ENCODE peak calls at places on chromosomes 13 and 19, in four cellular contexts. V, H, L and K are unnamed samples.

GRCh38 chr13:21616880-21617279 is 12.9 kb upstream of the MICU2 start:
- ATAC-seq in V (peak), H (no peak), L (no peak), K (no peak)

GRCh38 chr19:37914908-37915307 is 7.9 kb downstream of the SIPA1L3 start:
- ATAC-seq in V (no peak), H (no peak), L (peak), K (no peak)

GRCh38 chr13:43986395-43986794 is 106.7 kb downstream of the LACC1 start:
- ATAC-seq in V (no peak), H (no peak), L (no peak), K (no peak)

GRCh38 chr13:46529509-46529908 is 23.5 kb upstream of the LRCH1 start:
- ATAC-seq in V (no peak), H (no peak), L (peak), K (no peak)

GRCh38 chr19:10078329-10078728 is 7.8 kb upstream of the SHFL start:
- ATAC-seq in V (no peak), H (no peak), L (no peak), K (no peak)

GRCh38 chr13:97028441-97029299 is 34.4 kb upstream of the OXGR1 start:
- ATAC-seq in V (peak), H (peak), L (peak), K (peak)

GRCh38 chr19:35554076-35554475 is 8.7 kb downstream of the TMEM147 start:
- ATAC-seq in V (no peak), H (no peak), L (no peak), K (no peak)

GRCh38 chr19:55077106-55077505 is 1.4 kb downstream of the EPS8L1 start:
- ATAC-seq in V (no peak), H (no peak), L (no peak), K (no peak)

GRCh38 chr19:14005381-14006084 is 587 bp downstream of the RFX1 start:
- ATAC-seq in V (peak), H (peak), L (peak), K (peak)

GRCh38 chr19:54470276-54470887 is 2.7 kb downstream of the CDC42EP5 start:
- ATAC-seq in V (no peak), H (no peak), L (no peak), K (no peak)

GRCh38 chr19:11345122-11345752 is 831 bp downstream of the TMEM205 start:
- ATAC-seq in V (peak), H (no peak), L (peak), K (no peak)

GRCh38 chr19:45568732-45569131 is 15.9 kb downstream of the OPA3 start:
- ATAC-seq in V (no peak), H (peak), L (no peak), K (no peak)

GRCh38 chr19:40255619-40256166 is 29.2 kb upstream of the CCNP start:
- ATAC-seq in V (peak), H (no peak), L (no peak), K (no peak)

GRCh38 chr19:33416307-33417215 is 43.1 kb downstream of the CEBPG start:
- ATAC-seq in V (peak), H (peak), L (peak), K (peak)

GRCh38 chr19:1855828-1856255 is 7.5 kb downstream of the KLF16 start:
- ATAC-seq in V (no peak), H (no peak), L (peak), K (no peak)

GRCh38 chr19:48210005-48210404 is 39.5 kb downstream of the ZSWIM9 start:
- ATAC-seq in V (no peak), H (no peak), L (no peak), K (no peak)

GRCh38 chr13:49457221-49457620 is 13.1 kb downstream of the SETDB2 start:
- ATAC-seq in V (no peak), H (no peak), L (no peak), K (no peak)

GRCh38 chr13:48094404-48094780 is 512 bp downstream of the MED4 start:
- ATAC-seq in V (peak), H (peak), L (peak), K (no peak)

GRCh38 chr13:41500501-41500900 is 43.2 kb downstream of the RGCC start:
- ATAC-seq in V (no peak), H (no peak), L (peak), K (no peak)

GRCh38 chr19:53212703-53213320 is 19.7 kb upstream of the ZNF665 start:
- ATAC-seq in V (no peak), H (no peak), L (no peak), K (no peak)

GRCh38 chr19:16161848-16162247 is 11.5 kb downstream of the CIB3 start:
- ATAC-seq in V (no peak), H (no peak), L (no peak), K (no peak)

GRCh38 chr13:110006304-110006703 is 219.9 kb upstream of the IRS2 start:
- ATAC-seq in V (no peak), H (no peak), L (no peak), K (no peak)

GRCh38 chr19:14495678-14496028 is 274 bp downstream of the GIPC1 start:
- ATAC-seq in V (no peak), H (peak), L (no peak), K (no peak)

GRCh38 chr13:20482275-20482761 is 43.3 kb downstream of the CRYL1 start:
- ATAC-seq in V (no peak), H (no peak), L (no peak), K (peak)

GRCh38 chr13:28477709-28477973 is 17.3 kb downstream of the FLT1 start:
- ATAC-seq in V (no peak), H (no peak), L (no peak), K (no peak)

GRCh38 chr13:26996965-26997752 is 174.5 kb downstream of the USP12 start:
- ATAC-seq in V (no peak), H (no peak), L (peak), K (no peak)

GRCh38 chr13:53848546-53848945 is 819.9 kb downstream of the OLFM4 start:
- ATAC-seq in V (no peak), H (no peak), L (no peak), K (no peak)

GRCh38 chr13:50713849-50714248 is 129.6 kb downstream of the DLEU7 start:
- ATAC-seq in V (no peak), H (peak), L (peak), K (peak)

GRCh38 chr19:40799558-40800338 is 757 bp downstream of the EGLN2 start:
- ATAC-seq in V (no peak), H (peak), L (peak), K (no peak)

GRCh38 chr13:44050450-44051063 is 170.9 kb downstream of the LACC1 start:
- ATAC-seq in V (no peak), H (peak), L (no peak), K (peak)

GRCh38 chr13:27182844-27183497 is 11.4 kb upstream of the USP12 start:
- ATAC-seq in V (peak), H (peak), L (no peak), K (peak)

GRCh38 chr19:5047251-5047935 is 78.5 kb downstream of the KDM4B start:
- ATAC-seq in V (no peak), H (no peak), L (no peak), K (no peak)

GRCh38 chr19:5045015-5045414 is 76.1 kb downstream of the KDM4B start:
- ATAC-seq in V (no peak), H (no peak), L (no peak), K (no peak)

GRCh38 chr19:5048091-5048726 is 79.3 kb downstream of the KDM4B start:
- ATAC-seq in V (peak), H (peak), L (peak), K (peak)

GRCh38 chr19:5045956-5046338 is 77.0 kb downstream of the KDM4B start:
- ATAC-seq in V (peak), H (no peak), L (no peak), K (no peak)

GRCh38 chr19:5046339-5047039 is 77.6 kb downstream of the KDM4B start:
- ATAC-seq in V (peak), H (no peak), L (no peak), K (no peak)
- TF ChIP-seq EP300 in V (no peak), H (no peak), L (no peak), K (no peak)

GRCh38 chr19:50835785-50836542 is 2.6 kb upstream of the KLK15 start:
- ATAC-seq in V (peak), H (peak), L (peak), K (peak)
- TF ChIP-seq EP300 in V (no peak), H (no peak), L (no peak), K (no peak)

GRCh38 chr13:31346891-31347290 is 147.1 kb downstream of the B3GLCT start:
- ATAC-seq in V (no peak), H (no peak), L (no peak), K (no peak)
- TF ChIP-seq EP300 in V (no peak), H (no peak), L (no peak), K (no peak)

DNA sequence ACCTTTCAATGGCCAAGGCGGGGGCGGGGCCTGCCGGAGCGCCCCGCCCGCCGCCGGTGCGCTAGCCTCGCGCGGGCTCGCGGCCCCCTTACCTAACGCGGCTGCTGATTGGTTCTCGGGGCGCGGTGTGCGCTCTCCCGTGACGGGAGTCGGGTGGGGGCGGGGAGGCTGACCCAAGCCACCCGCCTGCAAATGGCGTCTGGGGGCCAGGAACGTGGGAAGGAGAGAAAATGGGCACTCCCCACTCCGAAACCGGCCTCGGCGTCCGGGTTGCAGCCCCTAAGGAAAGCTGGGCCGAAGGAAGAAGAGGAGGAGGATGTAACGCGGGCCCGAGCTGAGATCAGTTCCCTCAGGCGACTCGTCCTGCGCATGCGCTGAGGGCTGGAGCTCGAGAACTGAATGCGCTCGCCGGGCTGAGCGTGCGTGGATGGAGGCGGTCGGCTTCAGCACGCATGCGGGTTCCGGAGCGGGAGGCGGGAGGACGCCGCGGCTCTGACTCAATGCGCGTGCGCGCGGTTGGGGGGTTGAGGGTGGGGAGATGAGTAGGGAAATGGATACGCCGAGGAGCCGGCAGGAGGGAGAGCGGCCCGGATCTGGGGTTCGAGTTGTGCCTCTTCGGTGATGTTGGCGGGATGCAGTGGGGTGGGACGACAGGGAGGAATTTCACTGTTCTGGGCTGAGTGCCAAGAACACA is at the start of gene SMG9:
- ATAC-seq in V (peak), H (peak), L (peak), K (peak)
- TF ChIP-seq EP300 in V (no peak), H (no peak), L (peak), K (no peak)

GRCh38 chr13:77459616-77460015 is 75.9 kb upstream of the SCEL start:
- ATAC-seq in V (no peak), H (no peak), L (peak), K (no peak)
- TF ChIP-seq EP300 in V (no peak), H (no peak), L (no peak), K (no peak)

DNA sequence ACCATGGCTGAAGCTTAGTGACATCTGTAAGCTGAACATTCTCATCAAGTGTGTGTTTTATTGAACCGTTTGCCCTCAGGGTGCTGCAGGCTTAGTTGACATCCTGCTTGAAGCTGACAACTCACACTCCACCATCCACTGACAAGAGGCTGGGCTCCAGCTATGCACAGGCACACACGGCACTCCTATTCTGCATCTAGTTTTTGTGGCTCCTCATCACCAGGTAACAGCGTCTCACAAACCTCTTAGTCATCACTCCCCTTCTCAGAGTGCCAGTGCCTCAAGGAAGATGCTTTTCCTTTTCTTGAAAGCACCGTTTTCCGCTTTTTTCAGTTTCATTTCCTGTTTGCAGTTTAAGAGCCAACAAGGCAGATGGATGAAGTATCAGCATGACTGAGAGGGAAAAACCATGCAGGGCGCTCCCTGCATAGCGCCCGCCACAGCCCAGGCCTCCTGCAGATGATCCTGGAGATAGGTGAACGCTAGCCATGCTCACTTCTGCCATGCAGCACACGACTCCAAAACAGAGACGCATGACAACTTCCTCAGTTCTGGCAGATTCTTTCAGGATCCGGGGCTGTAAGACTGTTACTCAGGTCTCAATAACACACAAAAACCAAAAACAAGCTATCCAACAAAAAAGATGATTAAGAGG is 491.3 kb downstream of the COG6 start:
- ATAC-seq in V (no peak), H (no peak), L (no peak), K (no peak)
- TF ChIP-seq EP300 in V (no peak), H (no peak), L (no peak), K (no peak)

GRCh38 chr13:99386495-99386894 is 79.3 kb upstream of the GPR183 start:
- ATAC-seq in V (no peak), H (no peak), L (no peak), K (no peak)

GRCh38 chr13:99385940-99386339 is 78.7 kb upstream of the GPR183 start:
- ATAC-seq in V (no peak), H (no peak), L (no peak), K (no peak)

GRCh38 chr13:99385161-99385560 is 78.0 kb upstream of the GPR183 start:
- ATAC-seq in V (no peak), H (no peak), L (no peak), K (no peak)

GRCh38 chr13:99388334-99388923 is 81.2 kb upstream of the GPR183 start:
- ATAC-seq in V (no peak), H (no peak), L (no peak), K (no peak)

GRCh38 chr13:99386911-99387788 is 80.0 kb upstream of the GPR183 start:
- ATAC-seq in V (peak), H (peak), L (peak), K (no peak)
- TF ChIP-seq EP300 in V (no peak), H (no peak), L (no peak), K (no peak)

DNA sequence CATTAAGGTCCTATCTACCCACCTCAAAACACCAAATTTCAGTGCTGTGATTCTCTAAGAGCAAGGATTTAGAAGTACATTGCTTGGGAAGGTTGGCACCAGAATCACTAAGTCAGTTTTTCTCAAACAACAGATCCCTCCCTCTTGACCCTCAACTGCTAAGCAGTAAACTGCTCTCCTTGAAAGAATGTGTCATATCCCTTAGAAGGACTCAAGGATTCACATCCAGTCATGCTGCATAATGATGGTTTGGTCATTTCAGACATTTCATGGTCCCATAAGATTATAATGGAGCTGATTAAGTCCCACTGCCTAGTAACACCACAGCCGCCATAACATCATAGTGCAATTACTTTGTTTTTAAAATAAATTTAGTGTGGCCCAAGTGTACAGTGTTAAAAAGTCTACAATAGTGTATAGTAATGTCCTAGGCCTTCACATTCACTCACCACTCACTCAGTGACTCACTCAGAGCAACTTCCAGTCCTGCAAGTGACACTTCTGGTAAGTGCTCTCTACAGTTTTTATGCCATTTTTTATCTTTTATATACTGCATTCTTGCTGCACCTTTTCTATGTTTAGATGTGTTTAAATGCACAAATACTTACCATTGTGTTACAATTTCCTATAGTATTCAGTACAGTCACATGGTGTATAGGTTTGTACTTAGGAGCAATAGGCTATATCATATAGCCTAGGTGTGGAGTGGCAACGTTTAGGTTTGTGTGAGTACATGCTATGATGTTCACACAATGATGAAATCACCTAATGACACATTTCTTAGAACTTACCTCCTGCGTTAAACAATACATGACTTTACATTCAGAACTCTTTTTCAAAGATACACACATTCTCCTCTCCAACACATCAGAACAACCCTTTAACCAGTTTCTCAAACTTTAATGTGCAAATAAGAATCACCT is 15.7 kb upstream of the CCDC169 start:
- ATAC-seq in V (no peak), H (no peak), L (no peak), K (no peak)
- TF ChIP-seq EP300 in V (no peak), H (no peak), L (no peak), K (no peak)

GRCh38 chr19:51462681-51463080 is 4.4 kb upstream of the SIGLEC8 start:
- ATAC-seq in V (no peak), H (no peak), L (no peak), K (no peak)

GRCh38 chr19:51460164-51460992 is 2.1 kb upstream of the SIGLEC8 start:
- ATAC-seq in V (peak), H (no peak), L (peak), K (no peak)

GRCh38 chr19:51458899-51459592 is 792 bp upstream of the SIGLEC8 start:
- ATAC-seq in V (no peak), H (no peak), L (no peak), K (no peak)

GRCh38 chr19:51461723-51462161 is 3.5 kb upstream of the SIGLEC8 start:
- ATAC-seq in V (peak), H (peak), L (peak), K (peak)

DNA sequence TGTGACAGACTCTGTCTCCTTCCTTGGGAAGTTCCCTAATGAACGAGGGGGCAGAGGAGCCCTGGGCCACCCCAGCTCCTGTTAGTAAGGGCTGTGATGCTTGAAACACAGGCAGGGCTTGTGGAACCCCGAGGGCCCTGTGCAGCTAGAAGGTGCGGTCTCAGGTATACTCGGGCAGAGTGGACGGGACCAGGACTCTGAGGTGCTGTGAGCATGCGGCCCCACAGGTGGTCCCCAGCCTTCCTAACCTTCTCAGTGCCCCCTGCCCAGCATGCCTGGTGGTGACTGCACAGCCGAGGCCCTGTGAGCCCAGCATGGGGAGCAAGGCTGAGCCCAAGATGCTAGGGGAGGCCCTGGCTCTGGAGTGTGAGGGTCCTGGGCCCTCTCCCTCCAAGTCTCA is 4.0 kb upstream of the SIGLEC8 start:
- ATAC-seq in V (no peak), H (peak), L (no peak), K (no peak)
- TF ChIP-seq EP300 in V (no peak), H (no peak), L (no peak), K (no peak)